ENCODE peak calls at places on chromosome 10, in ten cellular contexts. S is head of caudate nucleus; W is A549; D is thyroid gland; F is CD4-positive, alpha-beta T cell; C is NCI-H2081; P is left ventricle myocardium superior; J is hepatocyte; U is progenitor cell of endocrine pancreas; O is left lung. H is an unnamed sample.

GRCh38 chr10:9198611-9199010 is 1144.1 kb downstream of the GATA3 start:
- DNase-seq in S (no peak), W (no peak), D (no peak), F (no peak), C (no peak), P (no peak), J (no peak), U (no peak), O (no peak), H (no peak)

GRCh38 chr10:36254191-36254590 is 612.1 kb upstream of the FZD8 start:
- DNase-seq in S (no peak), W (no peak), D (peak; percentile 41), F (no peak), C (no peak), P (peak; percentile 83), J (no peak), U (no peak), O (no peak), H (no peak)

GRCh38 chr10:92740762-92741161 is 51.0 kb downstream of the HHEX start:
- DNase-seq in S (no peak), W (no peak), D (no peak), F (no peak), C (no peak), P (no peak), J (no peak), U (no peak), O (no peak), H (no peak)

GRCh38 chr10:52314007-52314821 is at the start of gene DKK1:
- DNase-seq in S (peak; percentile 60), W (peak; percentile 95), D (peak; percentile 36), F (no peak), C (no peak), P (peak; percentile 75), J (peak; percentile 86), U (peak; percentile 51), O (peak; percentile 60), H (peak; percentile 52)

GRCh38 chr10:11178606-11179221 is 161.0 kb downstream of the CELF2 start:
- DNase-seq in S (no peak), W (no peak), D (peak; percentile 15), F (peak; percentile 76), C (no peak), P (peak; percentile 61), J (peak; percentile 55), U (no peak), O (peak; percentile 74), H (no peak)

GRCh38 chr10:34156781-34157425 is 658.2 kb downstream of the PARD3 start:
- DNase-seq in S (no peak), W (peak; percentile 54), D (no peak), F (no peak), C (no peak), P (no peak), J (peak; percentile 9), U (no peak), O (no peak), H (no peak)

GRCh38 chr10:62818426-62819011 is 2.4 kb upstream of the EGR2 start:
- DNase-seq in S (peak; percentile 63), W (peak; percentile 17), D (peak; percentile 65), F (no peak), C (no peak), P (peak; percentile 62), J (peak; percentile 59), U (peak; percentile 28), O (peak; percentile 59), H (peak; percentile 56)

GRCh38 chr10:125782661-125783060 is 7.0 kb upstream of the MMP21 start:
- DNase-seq in S (no peak), W (no peak), D (no peak), F (no peak), C (no peak), P (no peak), J (no peak), U (no peak), O (no peak), H (no peak)

GRCh38 chr10:77532068-77532467 is 105.5 kb downstream of the KCNMA1 start:
- DNase-seq in S (no peak), W (no peak), D (no peak), F (no peak), C (no peak), P (no peak), J (no peak), U (no peak), O (no peak), H (no peak)

GRCh38 chr10:25972631-25973030 is 38.6 kb downstream of the MYO3A start:
- DNase-seq in S (no peak), W (no peak), D (no peak), F (no peak), C (no peak), P (no peak), J (no peak), U (no peak), O (no peak), H (no peak)

GRCh38 chr10:133257489-133258065 is 19.1 kb downstream of the ADAM8 start:
- DNase-seq in S (peak; percentile 40), W (peak; percentile 78), D (peak; percentile 69), F (no peak), C (no peak), P (peak; percentile 78), J (peak; percentile 78), U (no peak), O (peak; percentile 88), H (peak; percentile 82)

GRCh38 chr10:100939763-100940344 is 27.1 kb downstream of the SLF2 start:
- DNase-seq in S (no peak), W (no peak), D (no peak), F (no peak), C (no peak), P (no peak), J (no peak), U (no peak), O (no peak), H (no peak)

GRCh38 chr10:27724287-27724686 is 21.3 kb downstream of the MKX start:
- DNase-seq in S (no peak), W (no peak), D (no peak), F (no peak), C (no peak), P (no peak), J (no peak), U (no peak), O (no peak), H (no peak)

GRCh38 chr10:102597131-102597891 is 47.0 kb upstream of the TRIM8 start:
- DNase-seq in S (no peak), W (no peak), D (no peak), F (no peak), C (no peak), P (peak; percentile 72), J (no peak), U (no peak), O (no peak), H (no peak)

GRCh38 chr10:117005454-117006055 is 568 bp upstream of the SHTN1 start:
- DNase-seq in S (peak; percentile 69), W (peak; percentile 74), D (peak; percentile 68), F (no peak), C (peak; percentile 65), P (no peak), J (peak; percentile 52), U (peak; percentile 37), O (no peak), H (peak; percentile 72)

GRCh38 chr10:32377458-32378370 is 30.8 kb upstream of the EPC1 start:
- DNase-seq in S (no peak), W (peak; percentile 57), D (peak; percentile 45), F (no peak), C (peak; percentile 24), P (no peak), J (peak; percentile 32), U (no peak), O (peak; percentile 47), H (peak; percentile 58)

GRCh38 chr10:52908483-52908882 is 135.9 kb upstream of the MBL2 start:
- DNase-seq in S (no peak), W (no peak), D (no peak), F (no peak), C (no peak), P (no peak), J (no peak), U (no peak), O (no peak), H (no peak)

GRCh38 chr10:70928140-70928539 is 39.8 kb upstream of the PCBD1 start:
- DNase-seq in S (no peak), W (no peak), D (no peak), F (no peak), C (no peak), P (no peak), J (no peak), U (no peak), O (no peak), H (no peak)

GRCh38 chr10:84957427-84957826 is 629.0 kb downstream of the CCSER2 start:
- DNase-seq in S (no peak), W (no peak), D (no peak), F (no peak), C (no peak), P (no peak), J (no peak), U (no peak), O (no peak), H (no peak)

GRCh38 chr10:28087675-28088351 is 88.9 kb upstream of the ODAD2 start:
- DNase-seq in S (no peak), W (peak; percentile 10), D (no peak), F (no peak), C (no peak), P (no peak), J (no peak), U (no peak), O (no peak), H (no peak)

GRCh38 chr10:98446656-98447221 is at the start of gene HPS1:
- DNase-seq in S (peak; percentile 87), W (peak; percentile 73), D (peak; percentile 79), F (peak; percentile 61), C (no peak), P (peak; percentile 93), J (peak; percentile 91), U (peak; percentile 42), O (peak; percentile 87), H (peak; percentile 57)

GRCh38 chr10:339038-339391 is 203.8 kb downstream of the ZMYND11 start:
- DNase-seq in S (no peak), W (no peak), D (no peak), F (no peak), C (no peak), P (no peak), J (no peak), U (no peak), O (no peak), H (no peak)

GRCh38 chr10:18545626-18546025 is 105.8 kb downstream of the NSUN6 start:
- DNase-seq in S (no peak), W (no peak), D (no peak), F (no peak), C (no peak), P (no peak), J (no peak), U (no peak), O (no peak), H (no peak)

GRCh38 chr10:110081914-110082313 is 74.1 kb downstream of the ADD3 start:
- DNase-seq in S (peak; percentile 63), W (peak; percentile 54), D (peak; percentile 10), F (no peak), C (no peak), P (peak; percentile 41), J (no peak), U (no peak), O (peak; percentile 65), H (no peak)

GRCh38 chr10:80684217-80684616 is 146.5 kb downstream of the SH2D4B start:
- DNase-seq in S (no peak), W (peak; percentile 48), D (no peak), F (no peak), C (no peak), P (no peak), J (no peak), U (no peak), O (no peak), H (peak; percentile 6)

GRCh38 chr10:132461683-132462231 is 64.8 kb downstream of the PWWP2B start:
- DNase-seq in S (no peak), W (no peak), D (no peak), F (no peak), C (no peak), P (peak; percentile 34), J (no peak), U (no peak), O (peak; percentile 24), H (no peak)

GRCh38 chr10:73992899-73993788 is 4.8 kb upstream of the VCL start:
- DNase-seq in S (no peak), W (no peak), D (no peak), F (no peak), C (no peak), P (no peak), J (no peak), U (no peak), O (no peak), H (no peak)

GRCh38 chr10:36534471-36535002 is 590.9 kb upstream of the ANKRD30A start:
- DNase-seq in S (no peak), W (peak; percentile 40), D (peak; percentile 2), F (no peak), C (no peak), P (no peak), J (peak; percentile 12), U (no peak), O (no peak), H (no peak)

H was measured in HAP-1.